ENCODE peak calls at places on chromosomes 16 and 17, in six cellular contexts. One of them, this sample, is unnamed.

GRCh38 chr17:17513626-17514025 is 17.4 kb upstream of the RASD1 start:
- DNase-seq in SK-N-SH: no peak
- DNase-seq in GM23248: no peak
- DNase-seq in MM.1S: no peak
- DNase-seq in PC-3: no peak
- DNase-seq in HCT116: no peak
- DNase-seq in this sample: no peak

GRCh38 chr16:71803305-71803690 is 5.3 kb downstream of the AP1G1 start:
- DNase-seq in PC-3: no peak
- DNase-seq in SK-N-SH: no peak
- DNase-seq in GM23248: no peak
- DNase-seq in HCT116: no peak
- DNase-seq in MM.1S: no peak
- DNase-seq in this sample: no peak

GRCh38 chr17:59561042-59561441 is 4.4 kb upstream of the DHX40 start:
- DNase-seq in GM23248: peak; percentile 48
- DNase-seq in HCT116: peak; percentile 65
- DNase-seq in PC-3: peak; percentile 61
- DNase-seq in SK-N-SH: peak; percentile 43
- DNase-seq in MM.1S: peak; percentile 23
- DNase-seq in this sample: peak; percentile 22

GRCh38 chr16:641326-642188 is at the start of gene MCRIP2:
- DNase-seq in SK-N-SH: peak; percentile 93
- DNase-seq in MM.1S: peak; percentile 91
- DNase-seq in HCT116: no peak
- DNase-seq in GM23248: peak; percentile 88
- DNase-seq in PC-3: peak; percentile 80
- DNase-seq in this sample: peak; percentile 90

GRCh38 chr16:21684199-21684598 is 20.4 kb downstream of the OTOA start:
- DNase-seq in GM23248: peak; percentile 17
- DNase-seq in SK-N-SH: peak; percentile 42
- DNase-seq in PC-3: no peak
- DNase-seq in HCT116: peak; percentile 4
- DNase-seq in MM.1S: no peak
- DNase-seq in this sample: peak; percentile 33

GRCh38 chr17:58200024-58200633 is 7.6 kb downstream of the EPX start:
- DNase-seq in SK-N-SH: peak; percentile 89
- DNase-seq in MM.1S: peak; percentile 53
- DNase-seq in GM23248: peak; percentile 64
- DNase-seq in PC-3: peak; percentile 78
- DNase-seq in HCT116: peak; percentile 63
- DNase-seq in this sample: peak; percentile 74

GRCh38 chr17:40478486-40478885 is 22.9 kb downstream of the TNS4 start:
- DNase-seq in SK-N-SH: no peak
- DNase-seq in PC-3: no peak
- DNase-seq in MM.1S: no peak
- DNase-seq in GM23248: no peak
- DNase-seq in HCT116: no peak
- DNase-seq in this sample: no peak

GRCh38 chr17:57477483-57478357 is 221.4 kb downstream of the MSI2 start:
- DNase-seq in HCT116: no peak
- DNase-seq in SK-N-SH: no peak
- DNase-seq in PC-3: no peak
- DNase-seq in MM.1S: no peak
- DNase-seq in GM23248: no peak
- DNase-seq in this sample: no peak

GRCh38 chr16:69861276-69862030 is 89.7 kb upstream of the CLEC18A start:
- DNase-seq in GM23248: peak; percentile 68
- DNase-seq in SK-N-SH: no peak
- DNase-seq in PC-3: no peak
- DNase-seq in HCT116: no peak
- DNase-seq in MM.1S: no peak
- DNase-seq in this sample: no peak

GRCh38 chr16:69860233-69861231 is 90.6 kb upstream of the CLEC18A start:
- DNase-seq in GM23248: no peak
- DNase-seq in SK-N-SH: no peak
- DNase-seq in HCT116: no peak
- DNase-seq in MM.1S: no peak
- DNase-seq in PC-3: no peak
- DNase-seq in this sample: no peak

GRCh38 chr16:69859105-69859969 is 91.8 kb upstream of the CLEC18A start:
- DNase-seq in PC-3: peak; percentile 41
- DNase-seq in MM.1S: no peak
- DNase-seq in HCT116: peak; percentile 33
- DNase-seq in GM23248: no peak
- DNase-seq in SK-N-SH: peak; percentile 36
- DNase-seq in this sample: peak; percentile 79

GRCh38 chr16:69855587-69855986 is 93.5 kb downstream of the WWP2 start:
- DNase-seq in SK-N-SH: no peak
- DNase-seq in HCT116: no peak
- DNase-seq in PC-3: no peak
- DNase-seq in GM23248: no peak
- DNase-seq in MM.1S: no peak
- DNase-seq in this sample: no peak

DNA sequence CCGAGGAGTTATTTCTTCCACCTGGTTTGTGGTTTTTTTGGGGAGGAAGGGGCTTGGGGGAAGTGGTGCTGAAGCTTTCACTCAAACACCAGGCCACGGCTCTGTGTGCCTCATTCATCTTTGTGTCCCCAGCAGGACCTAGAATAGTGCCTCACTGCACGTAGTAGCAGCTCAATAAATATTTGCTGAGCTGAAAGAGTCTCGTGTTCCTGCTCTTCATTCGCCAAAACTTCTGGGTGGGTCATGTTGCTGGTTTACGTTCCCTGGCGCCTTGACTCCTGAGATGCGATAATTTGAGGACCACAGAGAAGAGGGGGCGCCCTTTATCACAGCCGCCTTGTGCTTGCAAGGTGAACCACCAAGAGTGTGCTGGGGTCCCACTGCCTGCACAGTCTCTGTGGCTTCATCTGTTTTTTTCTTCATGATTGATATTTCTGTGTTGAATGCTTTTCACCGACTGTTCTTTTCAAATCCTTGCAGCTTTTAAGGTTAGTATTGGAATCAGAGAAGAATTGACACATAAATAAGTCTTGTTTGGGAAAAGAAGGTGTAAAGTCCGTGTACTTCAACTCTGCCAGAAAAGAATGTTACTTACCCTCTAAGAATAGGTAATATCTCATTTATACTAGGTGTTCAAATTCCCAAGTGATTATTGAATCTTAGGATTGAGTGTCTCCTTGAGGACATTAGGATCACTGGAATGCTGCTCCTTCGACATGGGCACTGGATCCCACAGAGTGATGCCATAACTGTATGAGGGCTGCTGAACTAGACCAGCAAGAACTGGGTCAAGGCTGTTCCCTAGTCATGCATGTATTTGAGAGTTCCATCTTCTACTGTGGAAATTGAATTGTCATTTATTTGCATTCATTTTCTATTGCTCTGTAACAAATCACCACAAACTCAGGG is 92.7 kb upstream of the CLEC18A start:
- DNase-seq in SK-N-SH: no peak
- DNase-seq in MM.1S: no peak
- DNase-seq in GM23248: no peak
- DNase-seq in PC-3: no peak
- DNase-seq in HCT116: no peak
- DNase-seq in this sample: no peak
- H3K9ac ChIP-seq in SK-N-SH: no peak overlapping the region
- H3K9ac ChIP-seq in MM.1S: no peak overlapping the region
- H3K9ac ChIP-seq in GM23248: no peak overlapping the region
- H3K9ac ChIP-seq in PC-3: no peak overlapping the region
- H3K9ac ChIP-seq in HCT116: no peak overlapping the region
- H3K9ac ChIP-seq in this sample: no peak overlapping the region

GRCh38 chr16:57926041-57926440 is 44.9 kb downstream of the CNGB1 start:
- DNase-seq in GM23248: no peak
- DNase-seq in PC-3: no peak
- DNase-seq in MM.1S: no peak
- DNase-seq in HCT116: no peak
- DNase-seq in SK-N-SH: no peak
- DNase-seq in this sample: no peak
- H2AFZ ChIP-seq in GM23248: no peak overlapping the region
- H2AFZ ChIP-seq in PC-3: no peak overlapping the region
- H2AFZ ChIP-seq in MM.1S: no peak overlapping the region
- H2AFZ ChIP-seq in HCT116: no peak overlapping the region
- H2AFZ ChIP-seq in SK-N-SH: no peak overlapping the region
- H2AFZ ChIP-seq in this sample: no peak overlapping the region

GRCh38 chr16:4477966-4478365 is 1.8 kb downstream of the HMOX2 start:
- DNase-seq in HCT116: peak; percentile 45
- DNase-seq in PC-3: peak; percentile 46
- DNase-seq in GM23248: peak; percentile 78
- DNase-seq in SK-N-SH: peak; percentile 31
- DNase-seq in MM.1S: no peak
- DNase-seq in this sample: peak; percentile 47
- TF ChIP-seq EZH2phosphoT487 in HCT116: no peak
- TF ChIP-seq EZH2phosphoT487 in PC-3: no peak
- TF ChIP-seq EZH2phosphoT487 in GM23248: no peak
- TF ChIP-seq EZH2phosphoT487 in SK-N-SH: no peak
- TF ChIP-seq EZH2phosphoT487 in MM.1S: no peak
- TF ChIP-seq EZH2phosphoT487 in this sample: no peak

GRCh38 chr17:44314524-44314868 is 6.1 kb downstream of the RUNDC3A start:
- DNase-seq in GM23248: no peak
- DNase-seq in HCT116: no peak
- DNase-seq in PC-3: no peak
- DNase-seq in SK-N-SH: peak; percentile 31
- DNase-seq in MM.1S: no peak
- DNase-seq in this sample: no peak
- H3K9ac ChIP-seq in GM23248: no peak overlapping the region
- H3K9ac ChIP-seq in HCT116: no peak overlapping the region
- H3K9ac ChIP-seq in PC-3: no peak overlapping the region
- H3K9ac ChIP-seq in SK-N-SH: no peak overlapping the region
- H3K9ac ChIP-seq in MM.1S: no peak overlapping the region
- H3K9ac ChIP-seq in this sample: no peak overlapping the region

DNA sequence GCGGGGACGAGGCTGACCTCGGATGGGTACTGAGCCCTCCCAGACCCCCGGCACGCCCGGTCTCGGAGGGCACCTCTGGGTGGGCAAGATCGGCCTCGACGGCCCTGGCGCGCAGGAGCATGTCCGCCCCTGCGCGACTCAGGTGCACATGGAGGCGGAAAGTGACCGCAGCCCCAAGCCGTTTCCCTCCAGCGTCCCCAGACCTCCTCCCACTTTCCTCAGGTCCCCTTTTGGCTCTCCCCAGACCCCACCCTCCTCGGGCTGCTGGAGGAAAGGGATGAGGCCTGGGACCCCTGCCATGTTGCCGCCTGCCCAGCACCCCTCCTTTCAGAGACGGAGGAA is 10.0 kb downstream of the RPL19 start:
- DNase-seq in GM23248: no peak
- DNase-seq in MM.1S: no peak
- DNase-seq in HCT116: no peak
- DNase-seq in SK-N-SH: no peak
- DNase-seq in PC-3: no peak
- DNase-seq in this sample: no peak
- H2AFZ ChIP-seq in GM23248: peak overlapping the region; percentile 37
- H2AFZ ChIP-seq in MM.1S: peak overlapping the region; percentile 85
- H2AFZ ChIP-seq in HCT116: no peak overlapping the region
- H2AFZ ChIP-seq in SK-N-SH: peak overlapping the region; percentile 78
- H2AFZ ChIP-seq in PC-3: peak overlapping the region; percentile 26
- H2AFZ ChIP-seq in this sample: peak overlapping the region; percentile 69

GRCh38 chr17:77656054-77656453 is 302.4 kb upstream of the TNRC6C start:
- DNase-seq in SK-N-SH: no peak
- DNase-seq in MM.1S: no peak
- DNase-seq in GM23248: no peak
- DNase-seq in PC-3: no peak
- DNase-seq in HCT116: no peak
- DNase-seq in this sample: no peak

GRCh38 chr17:77654861-77655260 is 303.6 kb upstream of the TNRC6C start:
- DNase-seq in MM.1S: no peak
- DNase-seq in PC-3: no peak
- DNase-seq in HCT116: no peak
- DNase-seq in SK-N-SH: no peak
- DNase-seq in GM23248: no peak
- DNase-seq in this sample: no peak

GRCh38 chr17:77649717-77650211 is 308.7 kb upstream of the TNRC6C start:
- DNase-seq in SK-N-SH: no peak
- DNase-seq in PC-3: peak; percentile 66
- DNase-seq in GM23248: peak; percentile 23
- DNase-seq in HCT116: peak; percentile 42
- DNase-seq in MM.1S: no peak
- DNase-seq in this sample: no peak

GRCh38 chr17:77654296-77654695 is 304.2 kb upstream of the TNRC6C start:
- DNase-seq in MM.1S: no peak
- DNase-seq in SK-N-SH: no peak
- DNase-seq in GM23248: no peak
- DNase-seq in HCT116: no peak
- DNase-seq in PC-3: no peak
- DNase-seq in this sample: no peak

DNA sequence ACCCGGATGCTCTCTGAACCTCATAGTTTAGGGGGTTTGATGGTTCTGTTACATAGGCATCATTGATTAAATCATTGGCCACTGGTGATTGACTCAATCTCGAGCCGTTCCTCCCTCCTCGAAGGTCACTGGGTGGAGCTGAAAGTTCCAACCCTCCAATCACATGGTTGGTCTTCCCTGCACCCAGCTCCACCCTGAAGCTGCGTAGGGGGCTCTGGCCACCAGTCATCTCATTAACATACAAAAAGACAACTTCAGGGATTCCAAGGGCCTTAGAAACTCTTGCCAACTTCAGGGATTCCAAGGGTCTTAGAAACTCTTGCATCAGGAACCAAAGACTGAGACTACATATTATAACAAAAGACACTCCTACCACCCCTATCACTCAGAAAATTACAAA is 306.5 kb upstream of the TNRC6C start:
- DNase-seq in SK-N-SH: no peak
- DNase-seq in HCT116: no peak
- DNase-seq in MM.1S: no peak
- DNase-seq in PC-3: no peak
- DNase-seq in GM23248: no peak
- DNase-seq in this sample: no peak
- TF ChIP-seq EZH2phosphoT487 in SK-N-SH: no peak
- TF ChIP-seq EZH2phosphoT487 in HCT116: no peak
- TF ChIP-seq EZH2phosphoT487 in MM.1S: no peak
- TF ChIP-seq EZH2phosphoT487 in PC-3: no peak
- TF ChIP-seq EZH2phosphoT487 in GM23248: no peak
- TF ChIP-seq EZH2phosphoT487 in this sample: no peak

GRCh38 chr17:33387406-33387805 is 94.3 kb upstream of the ASIC2 start:
- DNase-seq in HCT116: no peak
- DNase-seq in MM.1S: no peak
- DNase-seq in SK-N-SH: peak; percentile 10
- DNase-seq in GM23248: no peak
- DNase-seq in PC-3: no peak
- DNase-seq in this sample: no peak

GRCh38 chr17:33390479-33391027 is 97.5 kb upstream of the ASIC2 start:
- DNase-seq in PC-3: no peak
- DNase-seq in MM.1S: no peak
- DNase-seq in SK-N-SH: no peak
- DNase-seq in GM23248: no peak
- DNase-seq in HCT116: no peak
- DNase-seq in this sample: no peak

GRCh38 chr17:33385713-33386112 is 92.6 kb upstream of the ASIC2 start:
- DNase-seq in SK-N-SH: no peak
- DNase-seq in HCT116: no peak
- DNase-seq in GM23248: no peak
- DNase-seq in MM.1S: no peak
- DNase-seq in PC-3: no peak
- DNase-seq in this sample: no peak

GRCh38 chr17:33385133-33385532 is 92.0 kb upstream of the ASIC2 start:
- DNase-seq in SK-N-SH: no peak
- DNase-seq in HCT116: no peak
- DNase-seq in GM23248: no peak
- DNase-seq in MM.1S: no peak
- DNase-seq in PC-3: no peak
- DNase-seq in this sample: peak; percentile 53

GRCh38 chr17:33389506-33390141 is 96.5 kb upstream of the ASIC2 start:
- DNase-seq in HCT116: no peak
- DNase-seq in GM23248: no peak
- DNase-seq in SK-N-SH: no peak
- DNase-seq in PC-3: no peak
- DNase-seq in MM.1S: no peak
- DNase-seq in this sample: no peak
- H3K9ac ChIP-seq in HCT116: no peak overlapping the region
- H3K9ac ChIP-seq in GM23248: no peak overlapping the region
- H3K9ac ChIP-seq in SK-N-SH: no peak overlapping the region
- H3K9ac ChIP-seq in PC-3: no peak overlapping the region
- H3K9ac ChIP-seq in MM.1S: no peak overlapping the region
- H3K9ac ChIP-seq in this sample: no peak overlapping the region

This sample was measured in neural progenitor cell.